ENCODE peak calls at places on chromosome 19, in seven cellular contexts. R, J, I, S, E, Z and C are unnamed samples.

GRCh38 chr19:12793290-12794195 is 2.3 kb downstream of the JUNB start:
- DNase-seq in R (peak; percentile 86), J (peak; percentile 94), I (peak; percentile 90), S (peak; percentile 60), E (peak; percentile 92), Z (peak; percentile 81), C (peak; percentile 85)

GRCh38 chr19:55670280-55671053 is 4.6 kb upstream of the EPN1 start:
- DNase-seq in R (no peak), J (no peak), I (no peak), S (no peak), E (peak; percentile 39), Z (no peak), C (no peak)

GRCh38 chr19:48654299-48655059 is 8.5 kb upstream of the CA11 start:
- DNase-seq in R (no peak), J (no peak), I (no peak), S (no peak), E (no peak), Z (no peak), C (no peak)

GRCh38 chr19:53977991-53978731 is 13.3 kb upstream of the CACNG6 start:
- DNase-seq in R (peak; percentile 1), J (peak; percentile 83), I (peak; percentile 89), S (no peak), E (peak; percentile 95), Z (peak; percentile 70), C (no peak)

GRCh38 chr19:19406878-19407639 is 1.6 kb downstream of the GATAD2A start:
- DNase-seq in R (peak; percentile 35), J (no peak), I (peak; percentile 21), S (no peak), E (peak; percentile 22), Z (no peak), C (peak; percentile 71)

GRCh38 chr19:57152921-57153320 is 7.9 kb upstream of the ZIM3 start:
- DNase-seq in R (no peak), J (no peak), I (no peak), S (no peak), E (no peak), Z (no peak), C (no peak)

GRCh38 chr19:46650445-46650844 is 10.5 kb downstream of the DACT3 start:
- DNase-seq in R (no peak), J (no peak), I (no peak), S (no peak), E (no peak), Z (no peak), C (no peak)

GRCh38 chr19:7386308-7386707 is 37.6 kb downstream of the ARHGEF18 start:
- DNase-seq in R (no peak), J (no peak), I (no peak), S (no peak), E (no peak), Z (no peak), C (peak; percentile 60)

GRCh38 chr19:37980419-37980975 is 73.5 kb downstream of the SIPA1L3 start:
- DNase-seq in R (no peak), J (no peak), I (no peak), S (no peak), E (no peak), Z (no peak), C (no peak)

GRCh38 chr19:10228925-10229324 is 2.2 kb downstream of the S1PR2 start:
- DNase-seq in R (no peak), J (no peak), I (no peak), S (no peak), E (peak; percentile 47), Z (no peak), C (no peak)

GRCh38 chr19:55189424-55189823 is 9.3 kb upstream of the SYT5 start:
- DNase-seq in R (no peak), J (peak; percentile 63), I (peak; percentile 59), S (no peak), E (no peak), Z (no peak), C (no peak)

GRCh38 chr19:1833540-1833939 is 14.7 kb downstream of the REXO1 start:
- DNase-seq in R (no peak), J (no peak), I (peak; percentile 47), S (no peak), E (no peak), Z (no peak), C (no peak)

GRCh38 chr19:38433268-38433733 is at the start of gene RYR1:
- DNase-seq in R (no peak), J (peak; percentile 86), I (peak; percentile 51), S (no peak), E (peak; percentile 61), Z (peak; percentile 56), C (peak; percentile 58)

GRCh38 chr19:41362143-41362847 is 1.7 kb downstream of the B9D2 start:
- DNase-seq in R (no peak), J (no peak), I (no peak), S (no peak), E (no peak), Z (no peak), C (no peak)

GRCh38 chr19:45262570-45262969 is 11.5 kb downstream of the MARK4 start:
- DNase-seq in R (no peak), J (no peak), I (no peak), S (no peak), E (no peak), Z (no peak), C (no peak)

GRCh38 chr19:8821748-8822241 is 10.3 kb downstream of the ZNF558 start:
- DNase-seq in R (no peak), J (no peak), I (no peak), S (no peak), E (no peak), Z (no peak), C (no peak)

GRCh38 chr19:43132696-43133095 is 50.2 kb upstream of the PSG2 start:
- DNase-seq in R (no peak), J (no peak), I (no peak), S (no peak), E (no peak), Z (no peak), C (no peak)

GRCh38 chr19:9498183-9498902 is at the start of gene ZNF560:
- DNase-seq in R (no peak), J (no peak), I (no peak), S (no peak), E (no peak), Z (no peak), C (peak; percentile 3)

GRCh38 chr19:15316498-15316897 is 15.8 kb downstream of the BRD4 start:
- DNase-seq in R (no peak), J (no peak), I (no peak), S (no peak), E (no peak), Z (no peak), C (no peak)

GRCh38 chr19:50158577-50158976 is 4.5 kb downstream of the IZUMO2 start:
- DNase-seq in R (no peak), J (no peak), I (no peak), S (no peak), E (no peak), Z (no peak), C (no peak)

GRCh38 chr19:34786236-34786635 is 13.2 kb upstream of the ZNF599 start:
- DNase-seq in R (no peak), J (no peak), I (no peak), S (no peak), E (no peak), Z (no peak), C (no peak)

GRCh38 chr19:13849991-13850909 is 26.7 kb upstream of the NANOS3 start:
- DNase-seq in R (no peak), J (peak; percentile 87), I (peak; percentile 77), S (no peak), E (peak; percentile 81), Z (peak; percentile 62), C (peak; percentile 70)

GRCh38 chr19:35247526-35248309 is 1.1 kb upstream of the LSR start:
- DNase-seq in R (no peak), J (peak; percentile 44), I (no peak), S (peak; percentile 92), E (peak; percentile 66), Z (no peak), C (peak; percentile 59)

GRCh38 chr19:8512115-8512967 is 1.6 kb downstream of the ZNF414 start:
- DNase-seq in R (no peak), J (no peak), I (no peak), S (no peak), E (no peak), Z (no peak), C (peak; percentile 79)

GRCh38 chr19:12774588-12775555 is at the start of gene HOOK2:
- DNase-seq in R (no peak), J (no peak), I (no peak), S (peak; percentile 53), E (no peak), Z (no peak), C (peak; percentile 92)

GRCh38 chr19:15790096-15790495 is 2.6 kb downstream of the OR10H5 start:
- DNase-seq in R (no peak), J (no peak), I (no peak), S (no peak), E (no peak), Z (no peak), C (peak; percentile 27)

GRCh38 chr19:42370068-42370520 is 20.0 kb downstream of the CNFN start:
- DNase-seq in R (no peak), J (no peak), I (no peak), S (no peak), E (no peak), Z (no peak), C (no peak)

GRCh38 chr19:12953456-12954149 is 3.4 kb downstream of the GADD45GIP1 start:
- DNase-seq in R (no peak), J (no peak), I (no peak), S (no peak), E (no peak), Z (no peak), C (no peak)

GRCh38 chr19:47228937-47229673 is 1.9 kb downstream of the BBC3 start:
- DNase-seq in R (no peak), J (no peak), I (peak; percentile 16), S (no peak), E (no peak), Z (no peak), C (no peak)

GRCh38 chr19:3981736-3982681 is 3.3 kb downstream of the EEF2 start:
- DNase-seq in R (no peak), J (peak; percentile 24), I (no peak), S (no peak), E (no peak), Z (no peak), C (no peak)

GRCh38 chr19:39409886-39410619 is 2.4 kb upstream of the PLEKHG2 start:
- DNase-seq in R (no peak), J (peak; percentile 87), I (peak; percentile 51), S (no peak), E (peak; percentile 51), Z (no peak), C (no peak)

GRCh38 chr19:14004619-14005380 is 1.3 kb downstream of the RFX1 start:
- DNase-seq in R (no peak), J (peak; percentile 58), I (peak; percentile 51), S (no peak), E (no peak), Z (no peak), C (no peak)